ENCODE peak calls at places on chromosomes 16 and 17, in six cellular contexts. M, V, O, W, R and H are unnamed samples.

GRCh38 chr16:84284168-84284722 is 10.4 kb upstream of the WFDC1 start:
- DNase-seq in O (no peak), W (no peak), V (peak; percentile 64), R (no peak), M (no peak), H (peak; percentile 73)

GRCh38 chr17:41421116-41421515 is 3.3 kb downstream of the KRT37 start:
- DNase-seq in O (no peak), W (peak; percentile 83), V (no peak), R (no peak), M (peak; percentile 77), H (peak; percentile 75)

GRCh38 chr16:31064882-31065461 is 9.1 kb downstream of the ZNF668 start:
- DNase-seq in W (peak; percentile 91), R (no peak), M (peak; percentile 97), O (no peak), V (no peak), H (peak; percentile 93)

GRCh38 chr16:48911700-48912099 is 301.7 kb upstream of the N4BP1 start:
- DNase-seq in M (peak; percentile 13), V (no peak), W (no peak), R (no peak), O (no peak), H (no peak)

GRCh38 chr16:51989637-51990230 is 557.2 kb downstream of the TOX3 start:
- DNase-seq in M (no peak), W (no peak), R (no peak), V (no peak), O (no peak), H (no peak)

GRCh38 chr17:73933164-73933766 is 270.2 kb upstream of the RPL38 start:
- DNase-seq in V (no peak), W (no peak), O (no peak), R (no peak), M (no peak), H (no peak)

GRCh38 chr17:43720311-43721060 is 38.1 kb downstream of the SOST start:
- DNase-seq in O (peak; percentile 68), W (peak; percentile 23), V (peak; percentile 81), M (peak; percentile 43), R (no peak), H (peak; percentile 61)

GRCh38 chr17:39736319-39737165 is 1.2 kb upstream of the GRB7 start:
- DNase-seq in V (no peak), O (no peak), W (no peak), R (no peak), M (no peak), H (no peak)

GRCh38 chr16:56880176-56880575 is 15.2 kb downstream of the SLC12A3 start:
- DNase-seq in R (no peak), W (no peak), V (no peak), M (no peak), O (no peak), H (no peak)

GRCh38 chr16:55734665-55735064 is 78.9 kb downstream of the SLC6A2 start:
- DNase-seq in M (no peak), O (no peak), V (peak; percentile 5), R (no peak), W (peak; percentile 39), H (no peak)
- H3K4me1 ChIP-seq in M (no peaks in the 10 kb centered on the region), O (no peaks in the 10 kb centered on the region), V (no peaks in the 10 kb centered on the region), R (no peaks in the 10 kb centered on the region), W (no peaks in the 10 kb centered on the region), H (no peaks in the 10 kb centered on the region)

DNA sequence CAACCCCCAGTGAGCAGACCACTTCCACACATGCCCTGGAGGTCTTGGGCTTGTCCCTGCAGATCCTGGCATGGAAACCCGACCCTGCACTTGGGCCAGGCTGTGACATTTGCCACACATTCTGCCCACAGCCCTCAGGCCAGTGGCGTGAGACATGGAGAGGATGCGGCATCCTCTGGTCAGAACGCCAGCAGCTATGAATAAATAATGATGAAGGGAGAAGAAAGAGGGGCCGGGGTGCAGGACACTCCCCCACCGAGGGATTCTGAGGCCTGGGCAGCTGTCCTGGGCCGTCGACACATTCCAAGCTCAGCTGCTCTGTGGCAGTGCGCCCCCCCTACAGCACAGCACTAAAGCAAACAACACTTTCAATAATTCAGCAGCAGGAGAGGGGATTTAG is 148.8 kb downstream of the ENGASE start:
- DNase-seq in O (no peak), V (no peak), R (no peak), W (no peak), M (no peak), H (no peak)
- H3K14ac ChIP-seq in O (no peak overlapping the region), V (no peak overlapping the region), R (no peak overlapping the region), W (no peak overlapping the region), M (no peak overlapping the region), H (no peak overlapping the region)

GRCh38 chr17:8696456-8696855 is 48.2 kb downstream of the CCDC42 start:
- DNase-seq in V (peak; percentile 48), M (peak; percentile 36), W (peak; percentile 58), R (no peak), O (no peak), H (peak; percentile 40)
- H3K4ac ChIP-seq in V (peak overlapping the region; percentile 99), M (peak overlapping the region; percentile 92), W (peak overlapping the region; percentile 71), R (no peak overlapping the region), O (no peak overlapping the region), H (peak overlapping the region; percentile 71)

GRCh38 chr17:35086164-35086563 is 22.7 kb upstream of the RFFL start:
- DNase-seq in W (no peak), O (no peak), M (no peak), R (no peak), V (no peak), H (no peak)
- H3K4me1 ChIP-seq in W (peaks cover 3% of the 10 kb centered on the region), O (peaks cover 10% of the 10 kb centered on the region), M (peaks cover 13% of the 10 kb centered on the region), R (peaks cover 23% of the 10 kb centered on the region), V (peaks cover 5% of the 10 kb centered on the region), H (peaks cover 20% of the 10 kb centered on the region)